ENCODE peak calls at places on chromosomes 2 and 18, in four cellular contexts. X is mesendoderm, S is IMR-90, N is H9. U is an unnamed sample.
A peak's percentile ranks its signal among the peaks of the same experiment; 100 is the strongest.

GRCh38 chr2:207746131-207746530 is 23.6 kb downstream of the FZD5 start:
- DNase-seq in X (peak; percentile 74), S (peak; percentile 79), N (peak; percentile 49), U (no peak)

GRCh38 chr2:27814772-27815171 is 43.3 kb downstream of the MRPL33 start:
- DNase-seq in X (no peak), S (no peak), N (no peak), U (no peak)

GRCh38 chr18:74399225-74399887 is 57.8 kb downstream of the DIPK1C start:
- DNase-seq in X (no peak), S (no peak), N (no peak), U (no peak)

GRCh38 chr2:6665093-6665721 is 200.5 kb downstream of the CMPK2 start:
- DNase-seq in X (no peak), S (no peak), N (no peak), U (no peak)

GRCh38 chr18:10057808-10058791 is 144.3 kb downstream of the VAPA start:
- DNase-seq in X (no peak), S (peak; percentile 84), N (no peak), U (no peak)

GRCh38 chr2:218074031-218074430 is 5.0 kb downstream of the RUFY4 start:
- DNase-seq in X (peak; percentile 66), S (peak; percentile 7), N (peak; percentile 74), U (peak; percentile 27)

GRCh38 chr18:12659904-12660605 is 2.1 kb upstream of the SPIRE1 start:
- DNase-seq in X (peak; percentile 54), S (peak; percentile 70), N (no peak), U (no peak)

GRCh38 chr18:65704051-65704450 is 46.8 kb upstream of the CDH7 start:
- DNase-seq in X (no peak), S (no peak), N (no peak), U (no peak)

GRCh38 chr18:37294951-37295350 is 270.6 kb downstream of the CELF4 start:
- DNase-seq in X (peak; percentile 75), S (no peak), N (peak; percentile 82), U (peak; percentile 94)

GRCh38 chr2:37833420-37833819 is 91.7 kb upstream of the RMDN2 start:
- DNase-seq in X (no peak), S (no peak), N (no peak), U (no peak)

DNA sequence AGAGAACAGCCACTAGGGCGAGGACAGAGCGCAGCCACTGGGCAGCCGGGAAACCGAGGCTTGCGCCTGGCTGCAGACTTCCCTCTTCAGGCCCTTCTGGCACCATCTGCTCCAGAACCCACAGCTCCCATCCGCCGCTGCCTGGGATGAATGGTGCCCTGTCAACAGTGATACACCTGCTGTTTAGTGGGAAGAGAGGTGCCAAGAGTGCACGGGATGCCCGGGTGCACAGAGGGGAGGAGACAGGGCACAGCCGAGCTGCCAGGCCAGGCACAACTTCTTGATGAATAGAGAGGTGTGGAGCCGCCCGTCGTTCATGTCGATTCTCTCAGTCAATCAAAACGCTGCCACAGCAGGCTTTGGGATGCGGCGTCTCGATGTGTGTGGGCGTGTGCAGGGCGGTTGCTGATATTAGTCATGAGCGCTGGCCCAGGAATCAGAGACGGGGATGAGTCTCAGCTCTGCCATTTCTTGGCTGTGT is 39.5 kb downstream of the RRM2 start:
- DNase-seq in X (no peak), S (no peak), N (no peak), U (no peak)
- H4K5ac ChIP-seq in X (no peak overlapping the region), S (no peak overlapping the region), N (no peak overlapping the region), U (no peak overlapping the region)

DNA sequence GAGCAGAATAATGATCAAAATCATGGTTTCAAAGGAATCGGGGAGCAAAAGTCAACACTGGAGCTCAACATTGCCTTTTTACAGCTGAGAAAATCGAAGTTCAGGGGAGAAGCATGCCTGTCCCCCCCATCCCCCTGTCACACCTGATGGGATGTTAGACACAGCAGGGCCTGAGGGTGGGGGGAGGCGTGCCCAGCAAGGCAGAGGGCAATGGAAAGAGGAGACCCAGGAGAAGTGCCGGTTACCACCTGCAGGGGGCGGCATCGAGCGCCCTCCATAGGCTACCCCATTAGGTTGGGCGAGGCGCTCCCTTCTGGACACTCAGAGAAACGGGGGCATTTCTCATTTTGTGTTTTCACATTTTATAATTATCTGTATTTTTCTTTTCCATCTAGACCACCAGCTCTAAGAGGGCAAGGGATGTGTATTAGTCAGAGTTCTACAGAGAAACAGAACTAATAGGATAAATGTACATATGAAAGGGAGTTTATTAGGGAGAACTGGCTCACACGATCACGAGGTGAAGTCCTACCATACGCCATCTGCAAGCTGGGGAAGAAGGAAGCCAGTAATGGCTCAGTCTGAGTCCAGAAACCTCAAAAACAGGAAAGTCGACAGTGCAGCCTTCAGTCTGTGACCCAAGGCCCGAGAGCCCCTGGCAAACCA is 271.3 kb downstream of the LRATD1 start:
- DNase-seq in X (peak; percentile 87), S (no peak), N (peak; percentile 90), U (peak; percentile 95)
- H3K4me2 ChIP-seq in X (no peak overlapping the region), S (no peak overlapping the region), N (no peak overlapping the region), U (no peak overlapping the region)

GRCh38 chr2:231545105-231545902 is 15.1 kb upstream of the NMUR1 start:
- DNase-seq in X (no peak), S (peak; percentile 53), N (no peak), U (no peak)

GRCh38 chr2:231548752-231549151 is 18.5 kb upstream of the NMUR1 start:
- DNase-seq in X (no peak), S (no peak), N (no peak), U (no peak)

GRCh38 chr2:231547315-231548110 is 17.3 kb upstream of the NMUR1 start:
- DNase-seq in X (no peak), S (no peak), N (no peak), U (no peak)

GRCh38 chr2:231549446-231550239 is 19.4 kb upstream of the NMUR1 start:
- DNase-seq in X (no peak), S (no peak), N (no peak), U (no peak)

DNA sequence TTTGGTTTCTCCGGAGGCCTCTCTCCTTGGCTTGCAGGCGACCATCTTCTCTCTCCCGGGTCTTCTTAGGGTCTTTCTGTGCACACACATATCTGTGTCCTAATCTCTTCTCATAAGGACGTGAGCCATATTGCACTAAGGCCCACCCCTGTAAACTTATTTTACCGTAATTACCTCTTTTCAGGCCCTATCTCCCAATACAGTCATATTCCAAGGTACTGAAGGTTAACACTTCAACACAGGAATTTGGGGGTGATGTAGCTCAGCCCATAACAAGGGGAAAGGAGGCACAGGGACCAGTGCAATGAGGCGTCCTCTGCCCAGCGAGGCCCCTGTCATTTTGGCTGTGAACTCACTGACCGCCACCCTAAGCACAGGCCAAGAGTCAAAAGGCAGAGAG is 15.8 kb upstream of the NMUR1 start:
- DNase-seq in X (no peak), S (no peak), N (no peak), U (no peak)
- H4K5ac ChIP-seq in X (no peak overlapping the region), S (no peak overlapping the region), N (no peak overlapping the region), U (no peak overlapping the region)

GRCh38 chr2:55033921-55034320 is 16.3 kb downstream of the RTN4 start:
- DNase-seq in X (no peak), S (no peak), N (no peak), U (no peak)

GRCh38 chr2:55033076-55033742 is 17.0 kb downstream of the RTN4 start:
- DNase-seq in X (no peak), S (no peak), N (no peak), U (no peak)

GRCh38 chr2:55043841-55044240 is 6.4 kb downstream of the RTN4 start:
- DNase-seq in X (no peak), S (no peak), N (no peak), U (no peak)

GRCh38 chr2:55035716-55036115 is 14.5 kb downstream of the RTN4 start:
- DNase-seq in X (no peak), S (no peak), N (no peak), U (no peak)

DNA sequence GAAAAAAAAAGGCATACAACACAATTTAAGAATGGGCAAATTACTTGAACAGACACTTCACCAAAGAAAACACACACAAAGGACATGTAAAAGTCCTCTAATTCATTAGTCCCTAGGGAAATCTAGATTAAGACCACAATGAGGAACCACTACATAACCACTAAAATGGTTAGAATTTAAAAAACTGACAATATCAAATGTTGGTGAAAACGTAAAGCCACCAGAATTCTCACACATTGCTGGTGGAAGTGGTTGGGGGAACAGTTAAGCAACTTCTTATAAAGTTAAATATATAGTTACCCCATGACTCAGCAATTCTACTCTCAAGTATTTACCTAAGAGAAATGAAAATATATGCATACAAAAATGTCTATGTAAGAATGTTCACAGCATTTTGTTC is 11.8 kb downstream of the RTN4 start:
- DNase-seq in X (no peak), S (no peak), N (no peak), U (no peak)
- H3K4me2 ChIP-seq in X (no peak overlapping the region), S (peak overlapping the region; percentile 37), N (no peak overlapping the region), U (no peak overlapping the region)

DNA sequence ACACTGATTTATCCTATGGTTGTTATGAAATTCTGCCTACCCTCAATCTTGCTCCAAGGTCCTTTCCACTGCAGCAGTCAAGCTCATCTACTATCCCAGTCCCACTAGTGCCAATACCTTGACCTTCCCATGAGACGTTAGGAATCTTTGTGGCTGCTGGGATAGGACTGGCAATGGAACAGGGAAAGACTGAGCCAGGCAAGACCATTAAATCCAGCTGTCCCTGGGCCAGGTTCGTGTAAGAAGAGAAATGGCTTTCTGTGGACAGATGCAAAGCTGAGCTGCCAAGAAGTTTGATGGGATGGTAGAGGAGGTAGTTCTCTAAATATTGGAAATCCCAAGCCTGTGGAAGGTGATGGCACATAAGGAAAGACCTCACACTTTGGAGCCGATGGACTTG is 50.1 kb upstream of the TMEM17 start:
- DNase-seq in X (no peak), S (no peak), N (no peak), U (no peak)
- H4K5ac ChIP-seq in X (no peak overlapping the region), S (no peak overlapping the region), N (no peak overlapping the region), U (no peak overlapping the region)

GRCh38 chr2:36713300-36713699 is 16.8 kb downstream of the VIT start:
- DNase-seq in X (peak; percentile 22), S (no peak), N (no peak), U (no peak)
- H3K4me2 ChIP-seq in X (no peak overlapping the region), S (no peak overlapping the region), N (no peak overlapping the region), U (no peak overlapping the region)

GRCh38 chr18:79193826-79194225 is 124.6 kb downstream of the ATP9B start:
- DNase-seq in X (no peak), S (no peak), N (no peak), U (no peak)
- H4K5ac ChIP-seq in X (no peak overlapping the region), S (no peak overlapping the region), N (no peak overlapping the region), U (no peak overlapping the region)

DNA sequence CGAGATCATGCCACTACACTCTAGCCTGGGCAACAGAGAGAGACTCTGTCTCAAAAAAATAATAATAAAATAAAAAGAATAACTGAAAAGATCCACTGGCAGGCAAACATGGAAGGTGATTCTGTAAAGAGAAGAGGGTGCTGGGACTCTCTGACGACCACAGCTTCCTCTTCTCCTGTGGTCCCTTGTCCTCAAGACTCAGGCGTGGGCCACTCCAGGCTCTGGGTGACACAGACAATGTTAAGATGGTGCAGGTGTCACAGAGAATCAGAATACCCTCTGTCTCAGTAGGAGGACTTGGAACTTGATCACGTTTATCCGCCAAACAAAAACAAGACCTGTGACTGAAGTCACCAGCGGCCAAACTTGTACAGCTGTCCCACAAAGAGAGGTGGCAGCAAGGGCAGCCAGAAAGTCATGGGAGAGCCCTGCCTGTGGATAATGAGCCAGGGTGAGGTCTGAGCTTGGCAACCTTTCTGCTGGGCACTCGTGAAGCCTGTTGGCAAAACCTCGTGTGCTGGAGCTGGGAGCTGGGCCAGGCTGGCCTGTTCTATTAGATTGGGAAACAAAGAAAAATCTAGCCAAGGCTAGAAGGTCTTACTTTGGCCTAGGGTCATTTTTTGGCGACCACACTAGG is 76.4 kb upstream of the ITGA6 start:
- DNase-seq in X (no peak), S (no peak), N (no peak), U (no peak)
- H3K4me2 ChIP-seq in X (no peak overlapping the region), S (no peak overlapping the region), N (no peak overlapping the region), U (no peak overlapping the region)

U was measured in H1.